ENCODE peak calls at places on chromosomes 7 and 10, in eight cellular contexts. M, O, D, U, K, H, G and N are unnamed samples.

GRCh38 chr7:18338910-18339309 is 156.6 kb upstream of the HDAC9 start:
- DNase-seq in U (no peak), H (no peak), K (no peak), G (no peak), O (no peak), D (no peak), M (no peak), N (no peak)

GRCh38 chr7:114639456-114639855 is 224.8 kb downstream of the FOXP2 start:
- DNase-seq in U (no peak), H (no peak), D (no peak), O (no peak), K (no peak), G (no peak), M (no peak), N (no peak)

GRCh38 chr10:29862926-29863614 is 196.3 kb downstream of the JCAD start:
- DNase-seq in O (no peak), U (no peak), H (no peak), M (no peak), G (peak), D (no peak), K (peak), N (peak)

GRCh38 chr10:102776779-102777417 is 33.1 kb downstream of the WBP1L start:
- DNase-seq in O (peak), H (no peak), G (peak), K (peak), U (no peak), D (peak), M (no peak), N (peak)

GRCh38 chr10:14009315-14010082 is 321.2 kb downstream of the FRMD4A start:
- DNase-seq in D (no peak), O (no peak), U (peak), M (peak), H (peak), G (peak), K (peak), N (no peak)

GRCh38 chr7:6299774-6300173 is 27.4 kb upstream of the CYTH3 start:
- DNase-seq in D (no peak), G (no peak), H (no peak), U (no peak), M (no peak), O (no peak), K (no peak), N (no peak)

GRCh38 chr7:95718556-95719410 is 53.6 kb upstream of the DYNC1I1 start:
- DNase-seq in M (peak), G (peak), U (no peak), H (no peak), O (no peak), K (no peak), D (no peak), N (no peak)

GRCh38 chr7:158595068-158595467 is 7.4 kb upstream of the PTPRN2 start:
- DNase-seq in K (no peak), U (no peak), H (no peak), G (peak), M (no peak), O (no peak), D (no peak), N (no peak)

GRCh38 chr7:141354251-141354650 is 197.0 kb upstream of the AGK start:
- DNase-seq in K (peak), O (no peak), D (no peak), M (no peak), U (no peak), H (no peak), G (peak), N (no peak)

GRCh38 chr7:116598278-116598677 is 73.4 kb downstream of the CAV1 start:
- DNase-seq in H (no peak), O (no peak), M (no peak), K (no peak), D (no peak), U (no peak), G (no peak), N (no peak)

GRCh38 chr7:2649991-2650390 is 18.2 kb downstream of the TTYH3 start:
- DNase-seq in H (no peak), G (no peak), O (no peak), D (no peak), K (no peak), M (no peak), U (no peak), N (no peak)

GRCh38 chr7:22841954-22842353 is 19.3 kb upstream of the TOMM7 start:
- DNase-seq in H (no peak), U (no peak), K (no peak), G (no peak), D (no peak), O (no peak), M (no peak), N (no peak)

GRCh38 chr7:128728608-128729007 is 10.6 kb upstream of the CALU start:
- DNase-seq in K (no peak), U (no peak), O (no peak), M (no peak), D (no peak), G (peak), H (no peak), N (peak)

GRCh38 chr10:120480065-120480600 is 23.1 kb downstream of the PLPP4 start:
- DNase-seq in M (no peak), U (no peak), D (peak), G (no peak), H (no peak), O (no peak), K (no peak), N (no peak)

GRCh38 chr7:55119571-55119970 is 100.8 kb downstream of the EGFR start:
- DNase-seq in K (no peak), G (no peak), O (no peak), U (no peak), D (no peak), M (no peak), H (no peak), N (no peak)

GRCh38 chr7:11587048-11587447 is 244.9 kb downstream of the THSD7A start:
- DNase-seq in G (no peak), M (no peak), U (no peak), D (no peak), O (no peak), H (no peak), K (no peak), N (no peak)

GRCh38 chr7:55080000-55080629 is 61.3 kb downstream of the EGFR start:
- DNase-seq in G (no peak), U (no peak), M (no peak), O (no peak), H (no peak), D (no peak), K (no peak), N (no peak)

GRCh38 chr10:104020020-104020419 is 53.1 kb downstream of the SLK start:
- DNase-seq in U (no peak), H (no peak), K (no peak), D (no peak), M (no peak), G (no peak), O (no peak), N (no peak)

GRCh38 chr7:151520419-151521229 is 929 bp upstream of the RHEB start:
- DNase-seq in G (peak), H (no peak), D (no peak), U (peak), K (no peak), M (peak), O (peak), N (no peak)

GRCh38 chr10:21441625-21442024 is 83.9 kb downstream of the SKIDA1 start:
- DNase-seq in M (no peak), K (no peak), O (no peak), D (no peak), H (no peak), G (no peak), U (no peak), N (no peak)

GRCh38 chr7:45021604-45022296 is 21.7 kb downstream of the CCM2 start:
- DNase-seq in K (peak), M (no peak), D (no peak), O (peak), G (peak), H (no peak), U (no peak), N (peak)

GRCh38 chr10:86366902-86367338 is 325 bp upstream of the GRID1 start:
- DNase-seq in H (no peak), U (no peak), D (no peak), K (no peak), G (no peak), O (no peak), M (no peak), N (no peak)

GRCh38 chr7:40793132-40793531 is 658.3 kb downstream of the SUGCT start:
- DNase-seq in U (no peak), M (no peak), D (no peak), H (no peak), K (peak), G (peak), O (no peak), N (no peak)

GRCh38 chr7:157566631-157567006 is 229.8 kb downstream of the DNAJB6 start:
- DNase-seq in K (no peak), U (no peak), O (no peak), M (no peak), H (no peak), D (no peak), G (no peak), N (no peak)

GRCh38 chr7:91286432-91286831 is 22.2 kb downstream of the FZD1 start:
- DNase-seq in G (no peak), K (no peak), M (peak), U (no peak), D (no peak), H (no peak), O (no peak), N (no peak)

GRCh38 chr10:71963756-71964668 is at the start of gene CHST3:
- DNase-seq in M (no peak), K (no peak), D (no peak), U (no peak), O (peak), H (no peak), G (peak), N (no peak)

GRCh38 chr7:36192050-36192824 is 39.2 kb downstream of the EEPD1 start:
- DNase-seq in U (no peak), D (no peak), K (peak), G (no peak), O (no peak), H (no peak), M (no peak), N (no peak)

GRCh38 chr10:102420443-102420809 is 210 bp upstream of the FBXL15 start:
- DNase-seq in G (no peak), H (no peak), D (no peak), O (no peak), K (no peak), U (no peak), M (no peak), N (no peak)

GRCh38 chr10:122476034-122476695 is 14.8 kb downstream of the HTRA1 start:
- DNase-seq in G (no peak), M (no peak), O (no peak), D (no peak), K (no peak), U (no peak), H (no peak), N (peak)

GRCh38 chr10:25547391-25547790 is 372.6 kb downstream of the GPR158 start:
- DNase-seq in O (peak), H (no peak), K (no peak), D (no peak), M (no peak), G (peak), U (no peak), N (peak)

GRCh38 chr10:15168781-15169554 is 475 bp upstream of the NMT2 start:
- DNase-seq in U (peak), D (peak), M (peak), G (peak), O (peak), K (peak), H (peak), N (no peak)

GRCh38 chr7:109844362-109844761 is 1246.6 kb upstream of the LRRN3 start:
- DNase-seq in K (peak), O (no peak), U (no peak), M (peak), H (no peak), D (no peak), G (no peak), N (peak)

GRCh38 chr7:27204851-27205322 is 5.0 kb upstream of the HOXA13 start:
- DNase-seq in D (peak), O (no peak), K (no peak), M (no peak), H (no peak), U (no peak), G (no peak), N (no peak)

GRCh38 chr10:130507461-130507860 is 371.3 kb downstream of the GLRX3 start:
- DNase-seq in D (no peak), U (no peak), G (no peak), H (no peak), K (no peak), O (no peak), M (no peak), N (no peak)

GRCh38 chr7:44959956-44960640 is 18.7 kb downstream of the MYO1G start:
- DNase-seq in M (no peak), H (no peak), D (no peak), G (no peak), O (no peak), K (no peak), U (no peak), N (no peak)

GRCh38 chr7:85529831-85530230 is 343.0 kb upstream of the SEMA3D start:
- DNase-seq in G (peak), D (no peak), K (peak), O (no peak), M (no peak), U (no peak), H (no peak), N (no peak)

GRCh38 chr7:3114917-3115316 is 71.2 kb upstream of the CARD11 start:
- DNase-seq in O (no peak), H (no peak), M (no peak), K (no peak), U (no peak), G (no peak), D (no peak), N (no peak)

GRCh38 chr7:151891753-151892152 is 14.8 kb upstream of the PRKAG2 start:
- DNase-seq in H (no peak), G (no peak), M (no peak), D (no peak), K (no peak), U (no peak), O (no peak), N (no peak)

GRCh38 chr10:50216418-50216817 is 34.9 kb downstream of the ASAH2 start:
- DNase-seq in H (no peak), M (peak), K (no peak), U (no peak), O (no peak), G (no peak), D (no peak), N (no peak)